ENCODE peak calls at places on chromosomes 4 and X, in eight cellular contexts. One of them, this sample, is unnamed.

GRCh38 chr4:742096-742741 is 36.6 kb downstream of the PCGF3 start:
- DNase-seq in PC-9: no peak
- DNase-seq in MM.1S: no peak
- DNase-seq in transverse colon: no peak
- DNase-seq in H1: no peak
- DNase-seq in right lobe of liver: no peak
- DNase-seq in SK-N-SH: no peak
- DNase-seq in GM23338: no peak
- DNase-seq in this sample: no peak

GRCh38 chr4:113397114-113397701 is 347.8 kb downstream of the ANK2 start:
- DNase-seq in GM23338: no peak
- DNase-seq in MM.1S: no peak
- DNase-seq in transverse colon: no peak
- DNase-seq in PC-9: no peak
- DNase-seq in H1: no peak
- DNase-seq in right lobe of liver: no peak
- DNase-seq in SK-N-SH: no peak
- DNase-seq in this sample: no peak

GRCh38 chrX:109600114-109600710 is 24.8 kb downstream of the KCNE5 start:
- DNase-seq in MM.1S: no peak
- DNase-seq in right lobe of liver: no peak
- DNase-seq in SK-N-SH: peak; percentile 10
- DNase-seq in PC-9: no peak
- DNase-seq in GM23338: peak; percentile 32
- DNase-seq in H1: peak; percentile 45
- DNase-seq in transverse colon: no peak
- DNase-seq in this sample: no peak

GRCh38 chr4:154208424-154208823 is 283.2 kb downstream of the DCHS2 start:
- DNase-seq in right lobe of liver: no peak
- DNase-seq in GM23338: peak; percentile 69
- DNase-seq in MM.1S: no peak
- DNase-seq in SK-N-SH: no peak
- DNase-seq in H1: no peak
- DNase-seq in PC-9: no peak
- DNase-seq in transverse colon: no peak
- DNase-seq in this sample: no peak

GRCh38 chr4:171583790-171584189 is 229.4 kb upstream of the GALNTL6 start:
- DNase-seq in transverse colon: no peak
- DNase-seq in right lobe of liver: no peak
- DNase-seq in MM.1S: no peak
- DNase-seq in PC-9: no peak
- DNase-seq in SK-N-SH: no peak
- DNase-seq in H1: no peak
- DNase-seq in GM23338: no peak
- DNase-seq in this sample: no peak

GRCh38 chrX:115689931-115690330 is 129.0 kb downstream of the PLS3 start:
- DNase-seq in SK-N-SH: no peak
- DNase-seq in GM23338: no peak
- DNase-seq in PC-9: no peak
- DNase-seq in right lobe of liver: no peak
- DNase-seq in MM.1S: no peak
- DNase-seq in transverse colon: no peak
- DNase-seq in H1: no peak
- DNase-seq in this sample: no peak

GRCh38 chrX:67949270-67949669 is 405.4 kb downstream of the AR start:
- DNase-seq in PC-9: no peak
- DNase-seq in MM.1S: no peak
- DNase-seq in SK-N-SH: no peak
- DNase-seq in GM23338: no peak
- DNase-seq in right lobe of liver: no peak
- DNase-seq in transverse colon: no peak
- DNase-seq in H1: no peak
- DNase-seq in this sample: no peak

GRCh38 chr4:112031712-112032328 is 113.4 kb upstream of the FAM241A start:
- DNase-seq in PC-9: peak; percentile 20
- DNase-seq in GM23338: peak; percentile 78
- DNase-seq in transverse colon: peak; percentile 16
- DNase-seq in H1: no peak
- DNase-seq in SK-N-SH: peak; percentile 36
- DNase-seq in MM.1S: peak; percentile 57
- DNase-seq in right lobe of liver: no peak
- DNase-seq in this sample: no peak

GRCh38 chr4:167779280-167779679 is 313.1 kb upstream of the ANXA10 start:
- DNase-seq in transverse colon: no peak
- DNase-seq in H1: no peak
- DNase-seq in SK-N-SH: no peak
- DNase-seq in right lobe of liver: no peak
- DNase-seq in GM23338: peak; percentile 17
- DNase-seq in MM.1S: no peak
- DNase-seq in PC-9: no peak
- DNase-seq in this sample: no peak
- TF ChIP-seq CTCF in transverse colon: no peak
- TF ChIP-seq CTCF in H1: peak; percentile 10
- TF ChIP-seq CTCF in SK-N-SH: no peak
- TF ChIP-seq CTCF in right lobe of liver: no peak
- TF ChIP-seq CTCF in GM23338: peak; percentile 26
- TF ChIP-seq CTCF in MM.1S: no peak
- TF ChIP-seq CTCF in PC-9: no peak
- TF ChIP-seq CTCF in this sample: no peak

DNA sequence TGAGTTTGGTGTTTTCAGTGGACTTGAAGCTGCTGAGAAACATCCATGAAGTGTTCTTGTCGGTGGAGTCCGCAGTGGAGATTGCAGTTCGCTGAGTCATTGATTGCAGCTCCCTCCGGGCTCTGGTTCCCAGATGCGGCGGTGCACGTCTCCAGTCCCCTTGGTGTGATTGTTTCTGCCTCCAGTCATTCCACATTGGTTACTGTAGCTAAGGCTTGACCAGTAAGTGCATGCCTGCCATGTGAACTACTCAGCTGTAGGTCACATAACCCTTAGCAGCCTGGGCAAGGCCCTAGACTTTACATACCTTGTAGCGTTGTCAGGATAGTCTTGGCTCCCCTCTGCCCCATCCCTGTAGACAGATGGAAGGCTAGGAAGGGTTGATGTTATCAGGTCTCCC is 53.8 kb upstream of the CLCN4 start:
- DNase-seq in MM.1S: no peak
- DNase-seq in SK-N-SH: no peak
- DNase-seq in PC-9: no peak
- DNase-seq in GM23338: no peak
- DNase-seq in right lobe of liver: no peak
- DNase-seq in H1: no peak
- DNase-seq in transverse colon: no peak
- DNase-seq in this sample: no peak
- H3K4me1 ChIP-seq in MM.1S: peaks cover 33% of the 10 kb centered on the region
- H3K4me1 ChIP-seq in SK-N-SH: peaks cover 3% of the 10 kb centered on the region
- H3K4me1 ChIP-seq in PC-9: no peaks in the 10 kb centered on the region
- H3K4me1 ChIP-seq in GM23338: no peaks in the 10 kb centered on the region
- H3K4me1 ChIP-seq in right lobe of liver: no peaks in the 10 kb centered on the region
- H3K4me1 ChIP-seq in H1: no peaks in the 10 kb centered on the region
- H3K4me1 ChIP-seq in transverse colon: peaks cover 14% of the 10 kb centered on the region
- H3K4me1 ChIP-seq in this sample: peaks cover 6% of the 10 kb centered on the region

GRCh38 chrX:11678174-11678573 is 12.5 kb upstream of the ARHGAP6 start:
- DNase-seq in PC-9: no peak
- DNase-seq in GM23338: peak; percentile 13
- DNase-seq in transverse colon: no peak
- DNase-seq in H1: no peak
- DNase-seq in MM.1S: no peak
- DNase-seq in right lobe of liver: no peak
- DNase-seq in SK-N-SH: no peak
- DNase-seq in this sample: no peak
- TF ChIP-seq CTCF in PC-9: no peak
- TF ChIP-seq CTCF in GM23338: peak; percentile 49
- TF ChIP-seq CTCF in transverse colon: no peak
- TF ChIP-seq CTCF in H1: no peak
- TF ChIP-seq CTCF in MM.1S: peak; percentile 25
- TF ChIP-seq CTCF in right lobe of liver: peak; percentile 22
- TF ChIP-seq CTCF in SK-N-SH: peak; percentile 31
- TF ChIP-seq CTCF in this sample: no peak

DNA sequence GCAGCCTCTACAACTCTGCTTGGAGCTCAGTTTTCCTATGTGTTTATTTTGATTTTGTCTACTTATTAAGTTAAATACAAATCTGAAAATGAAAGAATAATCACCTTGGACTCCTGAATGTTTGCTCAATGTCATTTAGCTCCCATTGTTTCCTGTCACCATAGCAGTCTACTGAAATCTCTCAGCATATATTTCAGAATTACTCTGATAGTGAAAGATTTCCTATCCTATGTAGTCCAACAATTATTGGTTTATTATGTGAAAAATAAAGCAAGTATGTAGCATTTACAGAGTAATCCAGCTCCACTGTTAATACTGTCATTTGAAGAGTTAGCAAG is 168.4 kb downstream of the CBR4 start:
- DNase-seq in PC-9: no peak
- DNase-seq in H1: no peak
- DNase-seq in SK-N-SH: no peak
- DNase-seq in MM.1S: no peak
- DNase-seq in GM23338: no peak
- DNase-seq in right lobe of liver: no peak
- DNase-seq in transverse colon: no peak
- DNase-seq in this sample: no peak
- H3K4me1 ChIP-seq in PC-9: no peaks in the 10 kb centered on the region
- H3K4me1 ChIP-seq in H1: peaks cover 15% of the 10 kb centered on the region
- H3K4me1 ChIP-seq in SK-N-SH: peaks cover 4% of the 10 kb centered on the region
- H3K4me1 ChIP-seq in MM.1S: peaks cover 20% of the 10 kb centered on the region
- H3K4me1 ChIP-seq in GM23338: peaks cover 48% of the 10 kb centered on the region
- H3K4me1 ChIP-seq in right lobe of liver: no peaks in the 10 kb centered on the region
- H3K4me1 ChIP-seq in transverse colon: peaks cover 32% of the 10 kb centered on the region
- H3K4me1 ChIP-seq in this sample: peaks cover 7% of the 10 kb centered on the region

GRCh38 chr4:14575919-14576318 is 426.4 kb upstream of the CPEB2 start:
- DNase-seq in PC-9: no peak
- DNase-seq in transverse colon: no peak
- DNase-seq in right lobe of liver: no peak
- DNase-seq in SK-N-SH: no peak
- DNase-seq in H1: no peak
- DNase-seq in MM.1S: no peak
- DNase-seq in GM23338: no peak
- DNase-seq in this sample: no peak
- TF ChIP-seq CTCF in PC-9: no peak
- TF ChIP-seq CTCF in transverse colon: no peak
- TF ChIP-seq CTCF in right lobe of liver: no peak
- TF ChIP-seq CTCF in SK-N-SH: no peak
- TF ChIP-seq CTCF in H1: no peak
- TF ChIP-seq CTCF in MM.1S: no peak
- TF ChIP-seq CTCF in GM23338: no peak
- TF ChIP-seq CTCF in this sample: no peak

DNA sequence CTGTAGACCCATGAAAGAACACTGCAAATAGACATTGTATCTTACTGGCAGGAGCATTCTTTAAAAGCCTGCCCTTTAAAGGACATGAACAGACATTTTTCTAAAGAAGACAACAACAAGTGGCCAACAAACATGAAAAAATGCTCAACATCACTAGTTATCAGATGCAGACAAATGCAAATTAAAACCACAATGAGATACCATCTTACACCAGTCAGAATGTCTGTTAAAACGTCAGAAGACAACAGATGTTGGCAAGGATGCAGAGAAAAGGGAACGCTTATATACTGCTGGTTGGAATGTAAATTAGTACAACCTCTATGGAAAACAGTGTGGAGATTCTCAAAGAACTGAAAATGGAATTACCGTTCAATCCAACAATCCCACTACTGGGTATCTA is 77.2 kb downstream of the ATP10D start:
- DNase-seq in SK-N-SH: no peak
- DNase-seq in H1: no peak
- DNase-seq in MM.1S: no peak
- DNase-seq in right lobe of liver: no peak
- DNase-seq in GM23338: no peak
- DNase-seq in PC-9: no peak
- DNase-seq in transverse colon: no peak
- DNase-seq in this sample: no peak
- H3K4me1 ChIP-seq in SK-N-SH: peaks cover 7% of the 10 kb centered on the region
- H3K4me1 ChIP-seq in H1: no peaks in the 10 kb centered on the region
- H3K4me1 ChIP-seq in MM.1S: no peaks in the 10 kb centered on the region
- H3K4me1 ChIP-seq in right lobe of liver: no peaks in the 10 kb centered on the region
- H3K4me1 ChIP-seq in GM23338: no peaks in the 10 kb centered on the region
- H3K4me1 ChIP-seq in PC-9: peaks cover 36% of the 10 kb centered on the region
- H3K4me1 ChIP-seq in transverse colon: no peaks in the 10 kb centered on the region
- H3K4me1 ChIP-seq in this sample: no peaks in the 10 kb centered on the region

DNA sequence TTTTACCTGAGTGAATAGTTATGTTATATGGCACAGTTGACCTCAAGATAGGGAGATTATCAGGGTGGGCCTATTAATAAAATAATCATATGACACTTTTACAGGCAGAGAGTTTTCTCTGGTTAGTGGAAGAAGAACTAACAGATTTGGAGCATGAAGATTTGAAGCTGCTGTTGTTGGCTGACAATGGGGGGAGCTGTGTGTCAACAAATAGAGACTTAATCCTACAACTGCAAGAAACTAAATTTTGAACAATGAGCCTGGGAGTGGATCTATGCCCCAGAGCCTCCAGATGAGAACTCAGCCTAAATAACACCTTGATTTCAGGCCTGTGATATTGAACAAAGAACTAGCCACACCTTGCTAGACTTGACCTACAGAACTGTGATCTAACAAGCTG is 7.2 kb upstream of the CCSER1 start:
- DNase-seq in right lobe of liver: no peak
- DNase-seq in PC-9: no peak
- DNase-seq in SK-N-SH: no peak
- DNase-seq in MM.1S: no peak
- DNase-seq in transverse colon: no peak
- DNase-seq in H1: no peak
- DNase-seq in GM23338: peak; percentile 64
- DNase-seq in this sample: no peak
- TF ChIP-seq CTCF in right lobe of liver: no peak
- TF ChIP-seq CTCF in PC-9: no peak
- TF ChIP-seq CTCF in SK-N-SH: no peak
- TF ChIP-seq CTCF in MM.1S: peak; percentile 41
- TF ChIP-seq CTCF in transverse colon: no peak
- TF ChIP-seq CTCF in H1: peak; percentile 50
- TF ChIP-seq CTCF in GM23338: peak; percentile 68
- TF ChIP-seq CTCF in this sample: no peak

GRCh38 chr4:111028829-111029228 is 406.0 kb upstream of the PITX2 start:
- DNase-seq in H1: no peak
- DNase-seq in MM.1S: no peak
- DNase-seq in GM23338: no peak
- DNase-seq in SK-N-SH: no peak
- DNase-seq in right lobe of liver: no peak
- DNase-seq in transverse colon: no peak
- DNase-seq in PC-9: no peak
- DNase-seq in this sample: no peak

GRCh38 chr4:111031180-111031579 is 408.3 kb upstream of the PITX2 start:
- DNase-seq in H1: no peak
- DNase-seq in transverse colon: no peak
- DNase-seq in SK-N-SH: no peak
- DNase-seq in PC-9: no peak
- DNase-seq in MM.1S: no peak
- DNase-seq in right lobe of liver: no peak
- DNase-seq in GM23338: no peak
- DNase-seq in this sample: no peak

GRCh38 chr4:111027526-111027925 is 404.6 kb upstream of the PITX2 start:
- DNase-seq in SK-N-SH: no peak
- DNase-seq in GM23338: no peak
- DNase-seq in MM.1S: no peak
- DNase-seq in H1: no peak
- DNase-seq in PC-9: no peak
- DNase-seq in right lobe of liver: no peak
- DNase-seq in transverse colon: no peak
- DNase-seq in this sample: no peak
- H3K4me1 ChIP-seq in SK-N-SH: no peaks in the 10 kb centered on the region
- H3K4me1 ChIP-seq in GM23338: no peaks in the 10 kb centered on the region
- H3K4me1 ChIP-seq in MM.1S: no peaks in the 10 kb centered on the region
- H3K4me1 ChIP-seq in H1: no peaks in the 10 kb centered on the region
- H3K4me1 ChIP-seq in PC-9: no peaks in the 10 kb centered on the region
- H3K4me1 ChIP-seq in right lobe of liver: no peaks in the 10 kb centered on the region
- H3K4me1 ChIP-seq in transverse colon: no peaks in the 10 kb centered on the region
- H3K4me1 ChIP-seq in this sample: no peaks in the 10 kb centered on the region

This sample was measured in lung.